ENCODE peak calls at places on chromosomes 1 and 21, in eight cellular contexts. L is NCI-H1930; X is activated CD4-positive, alpha-beta T cell treated with anti-CD3 and anti-CD28 coated beads, Interleukin-2, amount 50 U/mL, for 24 hours; E is MCF 10A; K is NCI-H748 treated with DMSO at 0.1 percent for 48 hours; O is AG09319; H is activated T-cell treated with anti-CD3 and anti-CD28 coated beads for 1 hour; R is H54. J is an unnamed sample.

GRCh38 chr1:226355679-226356583 is 47.0 kb upstream of the LIN9 start:
- DNase-seq in L (no peak), E (no peak), R (no peak), H (no peak), K (no peak), O (no peak), X (no peak), J (no peak)

GRCh38 chr21:45460011-45460565 is 55.1 kb downstream of the COL18A1 start:
- DNase-seq in X (no peak), R (no peak), E (no peak), K (no peak), L (no peak), H (no peak), O (no peak), J (no peak)

GRCh38 chr1:156368889-156369684 is at the start of gene RHBG:
- DNase-seq in L (no peak), K (peak; percentile 22), H (peak; percentile 12), R (no peak), O (no peak), X (no peak), E (peak; percentile 36), J (peak; percentile 35)

GRCh38 chr1:184793967-184794366 is 39.3 kb upstream of the EDEM3 start:
- DNase-seq in R (no peak), E (no peak), L (no peak), O (no peak), K (no peak), H (no peak), X (no peak), J (no peak)

GRCh38 chr1:192807221-192807967 is 1.4 kb upstream of the RGS2 start:
- DNase-seq in O (no peak), H (no peak), E (peak; percentile 59), X (no peak), R (no peak), K (no peak), L (no peak), J (no peak)

GRCh38 chr21:27423906-27424595 is 457.2 kb upstream of the ADAMTS5 start:
- DNase-seq in L (no peak), E (no peak), H (no peak), R (no peak), X (no peak), K (no peak), O (no peak), J (no peak)

GRCh38 chr1:172727275-172727674 is 68.4 kb downstream of the FASLG start:
- DNase-seq in K (no peak), R (no peak), X (no peak), L (no peak), E (no peak), O (no peak), H (no peak), J (no peak)

GRCh38 chr1:10821388-10821787 is 24.9 kb upstream of the CASZ1 start:
- DNase-seq in O (no peak), L (no peak), R (no peak), X (no peak), K (no peak), E (no peak), H (no peak), J (no peak)

GRCh38 chr21:43206231-43207042 is 37.6 kb downstream of the CRYAA start:
- DNase-seq in L (no peak), R (no peak), H (no peak), E (no peak), X (no peak), K (no peak), O (no peak), J (no peak)

GRCh38 chr1:111904478-111905218 is 84.8 kb downstream of the KCND3 start:
- DNase-seq in R (no peak), X (no peak), K (peak; percentile 56), O (no peak), H (no peak), L (no peak), E (no peak), J (peak; percentile 96)

GRCh38 chr1:170711682-170712081 is 47.8 kb downstream of the PRRX1 start:
- DNase-seq in L (no peak), K (no peak), H (no peak), R (no peak), E (peak; percentile 18), O (peak; percentile 44), X (no peak), J (no peak)

GRCh38 chr1:66214901-66215300 is 319.1 kb upstream of the SGIP1 start:
- DNase-seq in E (no peak), H (no peak), R (no peak), K (no peak), L (no peak), O (no peak), X (no peak), J (no peak)

GRCh38 chr1:185539277-185539943 is 194.8 kb upstream of the HMCN1 start:
- DNase-seq in L (no peak), R (no peak), H (no peak), K (no peak), O (no peak), X (no peak), E (no peak), J (no peak)

GRCh38 chr1:107141491-107142369 is 891 bp downstream of the NTNG1 start:
- DNase-seq in L (peak; percentile 6), E (peak; percentile 55), K (peak; percentile 46), R (peak; percentile 13), O (peak; percentile 35), X (no peak), H (no peak), J (peak; percentile 41)

GRCh38 chr1:114113801-114114750 is 39.6 kb downstream of the SYT6 start:
- DNase-seq in H (no peak), X (no peak), E (peak; percentile 89), O (no peak), K (no peak), L (no peak), R (peak; percentile 47), J (no peak)

GRCh38 chr1:77954521-77954920 is 24.4 kb downstream of the FUBP1 start:
- DNase-seq in O (no peak), L (no peak), E (no peak), K (no peak), X (no peak), R (no peak), H (no peak), J (no peak)

GRCh38 chr1:218674280-218674773 is 329.2 kb downstream of the TGFB2 start:
- DNase-seq in H (no peak), X (no peak), E (no peak), K (no peak), L (no peak), R (peak; percentile 33), O (no peak), J (peak; percentile 1)

GRCh38 chr1:12424150-12424549 is 193.9 kb downstream of the DHRS3 start:
- DNase-seq in X (no peak), L (no peak), H (no peak), R (no peak), E (peak; percentile 23), K (no peak), O (no peak), J (no peak)

GRCh38 chr1:247639381-247639981 is 34.1 kb downstream of the OR2G3 start:
- DNase-seq in O (no peak), H (no peak), R (no peak), E (no peak), K (peak; percentile 58), X (no peak), L (peak; percentile 63), J (no peak)

GRCh38 chr1:30312226-30312625 is 411.2 kb downstream of the MATN1 start:
- DNase-seq in H (no peak), L (no peak), R (no peak), E (no peak), O (no peak), K (no peak), X (no peak), J (no peak)

GRCh38 chr1:156444407-156445001 is 56.1 kb downstream of the MEF2D start:
- DNase-seq in R (no peak), H (no peak), X (no peak), E (peak; percentile 63), O (no peak), L (no peak), K (peak; percentile 36), J (no peak)

GRCh38 chr1:243924188-243924587 is 74.1 kb upstream of the AKT3 start:
- DNase-seq in X (no peak), H (no peak), R (peak; percentile 57), K (no peak), E (peak; percentile 81), O (peak; percentile 34), L (no peak), J (no peak)

GRCh38 chr1:118884946-118885345 is 103.2 kb downstream of the TBX15 start:
- DNase-seq in O (no peak), K (no peak), R (no peak), H (no peak), E (no peak), L (no peak), X (no peak), J (no peak)

GRCh38 chr1:110787328-110788071 is 85.4 kb upstream of the CD53 start:
- DNase-seq in E (no peak), X (no peak), O (no peak), K (no peak), H (peak; percentile 4), R (no peak), L (no peak), J (no peak)

GRCh38 chr1:160161965-160162705 is 10.7 kb downstream of the ATP1A4 start:
- DNase-seq in L (no peak), H (no peak), K (no peak), O (no peak), X (no peak), R (peak; percentile 29), E (peak; percentile 17), J (no peak)